ENCODE peak calls at places on chromosomes 13 and 19, in eight cellular contexts. X is A673; K is naive thymus-derived CD8-positive, alpha-beta T cell; Q is NCI-H2081; L is activated T-cell treated with anti-CD3 and anti-CD28 coated beads, Interleukin-2, amount 50 U/mL, for 72 hours; H is pancreas; E is A549; I is transverse colon. P is an unnamed sample.
A peak's percentile ranks its signal among the peaks of the same experiment; 100 is the strongest.

GRCh38 chr19:48551437-48552302 is at the start of gene SULT2B1:
- DNase-seq in H (peak; percentile 89), I (peak; percentile 87), E (peak; percentile 78), X (no peak), Q (peak; percentile 91), K (no peak), L (no peak), P (no peak)

GRCh38 chr19:2033825-2034159 is 17.3 kb downstream of the MKNK2 start:
- DNase-seq in K (no peak), I (no peak), H (peak; percentile 74), X (no peak), E (no peak), Q (no peak), L (no peak), P (no peak)

GRCh38 chr13:95641291-95641811 is 3.2 kb downstream of the DZIP1 start:
- DNase-seq in E (peak; percentile 1), I (peak; percentile 10), L (no peak), X (no peak), Q (no peak), K (no peak), H (peak; percentile 62), P (no peak)

GRCh38 chr13:27808866-27809546 is 16.7 kb downstream of the GSX1 start:
- DNase-seq in L (no peak), X (no peak), I (no peak), H (no peak), Q (no peak), E (no peak), K (no peak), P (peak; percentile 10)

GRCh38 chr19:47124937-47125668 is 5.5 kb upstream of the SAE1 start:
- DNase-seq in I (no peak), Q (peak; percentile 76), L (no peak), H (no peak), X (peak; percentile 86), K (peak; percentile 65), E (peak; percentile 90), P (no peak)

GRCh38 chr13:45297456-45298205 is 43.4 kb downstream of the TPT1 start:
- DNase-seq in Q (no peak), H (no peak), I (no peak), E (no peak), K (peak; percentile 28), L (peak; percentile 12), X (no peak), P (no peak)

GRCh38 chr13:36130542-36131214 is 504 bp downstream of the DCLK1 start:
- DNase-seq in H (peak; percentile 72), L (no peak), E (no peak), Q (peak; percentile 57), K (no peak), X (peak; percentile 35), I (no peak), P (no peak)

GRCh38 chr13:19960673-19961015 is 2.1 kb downstream of the ZMYM2 start:
- DNase-seq in Q (no peak), I (no peak), E (no peak), H (no peak), L (no peak), K (no peak), X (no peak), P (no peak)

GRCh38 chr13:34025746-34026145 is 207.8 kb downstream of the RFC3 start:
- DNase-seq in H (no peak), X (no peak), L (no peak), E (no peak), K (no peak), Q (no peak), I (no peak), P (no peak)

P was measured in H54.